ENCODE peak calls at places on chromosomes 13 and 19, in ten cellular contexts. O is neural progenitor cell; E is ascending aorta; U is astrocyte; Q is CD4-positive, CD25-positive, alpha-beta regulatory T cell; F is colonic mucosa; B is WERI-Rb-1; G is HAP-1; R is GM23338; L is transverse colon. D is an unnamed sample.
A peak's percentile ranks its signal among the peaks of the same experiment; 100 is the strongest.

GRCh38 chr13:67438465-67438864 is 208.3 kb upstream of the PCDH9 start:
- DNase-seq in R (peak; percentile 18), B (no peak), Q (no peak), E (no peak), L (no peak), F (no peak), O (peak; percentile 49), G (no peak), U (no peak), D (peak; percentile 2)

GRCh38 chr19:6753178-6754031 is 13.8 kb downstream of the SH2D3A start:
- DNase-seq in Q (peak; percentile 72), R (peak; percentile 99), O (peak; percentile 97), G (peak; percentile 98), L (peak; percentile 95), U (peak; percentile 39), E (peak; percentile 88), B (peak; percentile 53), F (peak; percentile 94), D (peak; percentile 99)

GRCh38 chr19:58575183-58576041 is 2.3 kb upstream of the MZF1 start:
- DNase-seq in F (peak; percentile 89), O (peak; percentile 98), B (peak; percentile 93), U (peak; percentile 78), E (peak; percentile 96), Q (peak; percentile 67), L (peak; percentile 89), R (peak; percentile 97), G (peak; percentile 90), D (peak; percentile 96)

GRCh38 chr19:13104848-13105646 is 2.4 kb upstream of the LYL1 start:
- DNase-seq in Q (no peak), O (no peak), B (no peak), L (no peak), G (no peak), U (no peak), E (peak; percentile 67), F (no peak), R (no peak), D (peak; percentile 64)

GRCh38 chr13:109547942-109548860 is 238.2 kb downstream of the IRS2 start:
- DNase-seq in G (no peak), F (no peak), L (no peak), B (no peak), R (no peak), Q (no peak), U (no peak), E (no peak), O (no peak), D (no peak)

GRCh38 chr19:40691421-40692211 is 1.2 kb upstream of the NUMBL start:
- DNase-seq in U (no peak), Q (no peak), E (no peak), B (peak; percentile 98), L (no peak), R (peak; percentile 71), F (no peak), O (peak; percentile 28), G (no peak), D (peak; percentile 83)

GRCh38 chr13:51729853-51730553 is 74.0 kb downstream of the DHRS12 start:
- DNase-seq in G (peak; percentile 44), B (no peak), F (no peak), E (peak; percentile 90), U (peak; percentile 84), Q (no peak), L (peak; percentile 19), R (no peak), O (no peak), D (no peak)

GRCh38 chr13:20997301-20998061 is 63.9 kb downstream of the LATS2 start:
- DNase-seq in B (no peak), Q (no peak), R (peak; percentile 75), E (no peak), U (peak; percentile 99), L (no peak), O (no peak), G (peak; percentile 40), F (no peak), D (peak; percentile 52)

GRCh38 chr19:5253403-5254110 is 87.1 kb downstream of the PTPRS start:
- DNase-seq in U (peak; percentile 47), B (no peak), Q (no peak), F (no peak), R (no peak), O (no peak), L (no peak), E (peak; percentile 72), G (no peak), D (no peak)

GRCh38 chr19:14021474-14021873 is 6.5 kb upstream of the RLN3 start:
- DNase-seq in B (peak; percentile 24), L (no peak), E (no peak), R (peak; percentile 53), G (peak; percentile 71), O (peak; percentile 53), F (no peak), Q (no peak), U (no peak), D (no peak)

GRCh38 chr19:17348700-17349099 is 11.3 kb downstream of the GTPBP3 start:
- DNase-seq in B (no peak), U (peak; percentile 52), R (peak; percentile 77), L (no peak), O (peak; percentile 65), Q (no peak), F (no peak), G (peak; percentile 50), E (peak; percentile 92), D (peak; percentile 85)
- H3K4me3 ChIP-seq in B (no peak overlapping the region), U (peak overlapping the region; percentile 39), R (peak overlapping the region; percentile 40), L (no peak overlapping the region), O (peak overlapping the region; percentile 12), Q (no peak overlapping the region), F (no peak overlapping the region), G (no peak overlapping the region), E (no peak overlapping the region), D (no peak overlapping the region)

DNA sequence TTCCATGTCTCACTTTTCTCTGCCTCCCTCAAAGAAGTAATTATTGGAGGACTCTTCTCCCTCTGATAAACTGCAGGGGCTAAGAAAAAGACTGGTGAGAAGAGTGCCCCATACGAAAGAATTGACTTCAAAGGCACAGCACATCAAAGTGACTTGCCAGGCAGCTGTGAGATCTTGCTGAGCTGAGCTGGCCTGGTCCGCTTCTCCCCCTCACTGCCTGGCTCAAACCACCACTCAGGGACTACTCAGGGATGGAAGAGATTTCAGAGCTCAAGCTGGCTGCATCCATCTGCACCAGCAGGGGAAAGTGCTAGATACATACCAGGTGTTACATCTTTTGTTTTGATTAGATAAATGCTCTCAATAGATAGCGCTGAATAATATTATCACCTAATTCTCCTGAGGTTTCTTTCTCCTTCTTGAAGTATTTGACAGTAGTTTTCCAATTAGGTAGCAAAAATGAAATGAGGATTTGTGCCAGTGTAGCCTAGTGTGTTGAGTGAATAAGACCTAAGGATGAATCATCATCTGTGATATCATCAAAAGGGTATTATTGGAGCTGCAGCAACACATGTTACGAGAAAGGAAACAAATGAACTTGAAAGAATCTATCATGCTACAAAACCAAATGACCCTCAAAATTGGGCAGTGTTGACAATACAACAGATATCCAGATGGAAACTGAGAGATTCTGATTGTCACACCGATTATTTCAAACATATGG is 379.8 kb downstream of the TBC1D4 start:
- DNase-seq in B (no peak), E (no peak), L (no peak), G (no peak), R (peak; percentile 36), O (peak; percentile 54), U (peak; percentile 61), F (no peak), Q (no peak), D (peak; percentile 4)
- H3K36me3 ChIP-seq in B (no peaks in the 10 kb centered on the region), E (no peaks in the 10 kb centered on the region), L (no peaks in the 10 kb centered on the region), G (no peaks in the 10 kb centered on the region), R (no peaks in the 10 kb centered on the region), O (no peaks in the 10 kb centered on the region), U (no peaks in the 10 kb centered on the region), F (no peaks in the 10 kb centered on the region), Q (no peaks in the 10 kb centered on the region), D (no peaks in the 10 kb centered on the region)

GRCh38 chr13:45335397-45336024 is 5.5 kb downstream of the TPT1 start:
- DNase-seq in U (no peak), R (no peak), F (no peak), G (no peak), O (no peak), L (no peak), Q (no peak), B (no peak), E (no peak), D (no peak)

GRCh38 chr13:45336025-45336800 is 4.8 kb downstream of the TPT1 start:
- DNase-seq in B (no peak), G (no peak), U (no peak), L (no peak), R (peak; percentile 21), O (no peak), E (no peak), Q (no peak), F (no peak), D (no peak)

GRCh38 chr13:45339399-45339798 is 1.6 kb downstream of the TPT1 start:
- DNase-seq in E (no peak), R (no peak), G (no peak), B (no peak), O (no peak), U (no peak), Q (no peak), L (no peak), F (no peak), D (no peak)

GRCh38 chr13:45337803-45338202 is 3.2 kb downstream of the TPT1 start:
- DNase-seq in L (no peak), G (no peak), F (no peak), O (no peak), R (no peak), U (no peak), E (no peak), Q (no peak), B (no peak), D (no peak)

GRCh38 chr13:45337395-45337794 is 3.6 kb downstream of the TPT1 start:
- DNase-seq in E (no peak), G (no peak), R (no peak), L (no peak), U (no peak), O (no peak), B (no peak), F (no peak), Q (no peak), D (no peak)
- H3K4me3 ChIP-seq in E (no peak overlapping the region), G (no peak overlapping the region), R (no peak overlapping the region), L (no peak overlapping the region), U (peak overlapping the region; percentile 97), O (no peak overlapping the region), B (no peak overlapping the region), F (no peak overlapping the region), Q (peak overlapping the region; percentile 93), D (no peak overlapping the region)

GRCh38 chr19:15250635-15250993 is 18.4 kb upstream of the EPHX3 start:
- DNase-seq in F (no peak), E (no peak), U (peak; percentile 5), G (no peak), R (no peak), B (no peak), Q (no peak), L (no peak), O (no peak), D (no peak)

GRCh38 chr19:15251749-15252397 is 19.6 kb upstream of the EPHX3 start:
- DNase-seq in R (peak; percentile 93), B (peak; percentile 58), G (peak; percentile 73), F (peak; percentile 56), E (peak; percentile 94), Q (no peak), U (peak; percentile 90), L (peak; percentile 67), O (peak; percentile 88), D (peak; percentile 96)

GRCh38 chr19:15249912-15250634 is 17.8 kb upstream of the EPHX3 start:
- DNase-seq in U (peak; percentile 88), R (no peak), E (peak; percentile 90), O (peak; percentile 24), G (no peak), B (no peak), F (peak; percentile 42), Q (no peak), L (no peak), D (peak; percentile 63)

GRCh38 chr19:15252398-15253018 is 20.3 kb upstream of the EPHX3 start:
- DNase-seq in G (peak; percentile 31), U (peak; percentile 23), B (peak; percentile 40), O (peak; percentile 55), R (peak; percentile 46), L (no peak), F (no peak), E (peak; percentile 85), Q (no peak), D (peak; percentile 81)

GRCh38 chr19:15251010-15251748 is 18.9 kb upstream of the EPHX3 start:
- DNase-seq in L (no peak), R (no peak), Q (no peak), U (peak; percentile 85), G (no peak), F (no peak), O (no peak), B (no peak), E (peak; percentile 90), D (no peak)
- H3K36me3 ChIP-seq in L (peaks cover 33% of the 10 kb centered on the region), R (peaks cover 23% of the 10 kb centered on the region), Q (peaks cover 97% of the 10 kb centered on the region), U (peaks cover 25% of the 10 kb centered on the region), G (peaks cover 97% of the 10 kb centered on the region), F (peaks cover 14% of the 10 kb centered on the region), O (no peaks in the 10 kb centered on the region), B (peaks cover 91% of the 10 kb centered on the region), E (peaks cover 35% of the 10 kb centered on the region), D (peaks cover 60% of the 10 kb centered on the region)